ENCODE peak calls at places on chromosomes 7 and 10, in ten cellular contexts. P, F, J, Q, G, B, H, N, V and D are unnamed samples. For H3K4me1 and H3K9me3, the result is how much of the 10 kb centered on the place peaks cover.

GRCh38 chr7:158812684-158813083 is 16.6 kb downstream of the ESYT2 start:
- DNase-seq in P (peak), F (no peak), J (no peak), Q (peak), G (no peak), B (no peak), H (no peak), N (no peak), V (no peak), D (no peak)

GRCh38 chr7:55133630-55134392 is 115.0 kb downstream of the EGFR start:
- DNase-seq in P (no peak), F (peak), J (no peak), Q (no peak), G (peak), B (peak), H (no peak), N (peak), V (peak), D (no peak)

GRCh38 chr7:47239034-47239433 is 342.9 kb downstream of the TNS3 start:
- DNase-seq in P (no peak), F (no peak), J (no peak), Q (no peak), G (no peak), B (no peak), H (no peak), N (no peak), V (no peak), D (no peak)

GRCh38 chr7:67618569-67619543 is 622.2 kb downstream of the TYW1 start:
- DNase-seq in P (no peak), F (peak), J (no peak), Q (no peak), G (peak), B (peak), H (no peak), N (peak), V (no peak), D (no peak)

GRCh38 chr10:26653004-26653403 is 44.5 kb upstream of the PDSS1 start:
- DNase-seq in P (no peak), F (no peak), J (no peak), Q (no peak), G (no peak), B (no peak), H (no peak), N (no peak), V (no peak), D (no peak)

GRCh38 chr10:5369362-5370158 is 4.8 kb downstream of the UCN3 start:
- DNase-seq in P (no peak), F (no peak), J (no peak), Q (no peak), G (no peak), B (no peak), H (no peak), N (no peak), V (no peak), D (peak)

GRCh38 chr10:110648743-110649651 is 4.9 kb downstream of the RBM20 start:
- DNase-seq in P (no peak), F (no peak), J (no peak), Q (no peak), G (no peak), B (no peak), H (no peak), N (no peak), V (no peak), D (no peak)

GRCh38 chr7:21128418-21128817 is 299.5 kb upstream of the SP4 start:
- DNase-seq in P (no peak), F (no peak), J (no peak), Q (no peak), G (no peak), B (no peak), H (no peak), N (no peak), V (no peak), D (no peak)

GRCh38 chr10:124619802-124620490 is 124.2 kb downstream of the FAM53B start:
- DNase-seq in P (no peak), F (no peak), J (no peak), Q (peak), G (no peak), B (no peak), H (peak), N (no peak), V (no peak), D (no peak)

GRCh38 chr10:46550076-46550790 is 6.2 kb downstream of the GPRIN2 start:
- DNase-seq in P (peak), F (peak), J (no peak), Q (peak), G (no peak), B (peak), H (no peak), N (no peak), V (peak), D (peak)

GRCh38 chr7:65216469-65216868 is 157.2 kb upstream of the ZNF92 start:
- DNase-seq in P (peak), F (peak), J (peak), Q (peak), G (peak), B (no peak), H (no peak), N (peak), V (no peak), D (peak)

GRCh38 chr10:8404721-8405120 is 350.2 kb downstream of the GATA3 start:
- DNase-seq in P (peak), F (no peak), J (no peak), Q (no peak), G (no peak), B (no peak), H (peak), N (peak), V (no peak), D (no peak)

GRCh38 chr10:1372212-1372611 is 316.0 kb downstream of the WDR37 start:
- DNase-seq in P (no peak), F (no peak), J (peak), Q (no peak), G (no peak), B (no peak), H (no peak), N (no peak), V (no peak), D (no peak)

GRCh38 chr7:115009736-115010435 is 88.0 kb downstream of the MDFIC start:
- DNase-seq in P (no peak), F (peak), J (no peak), Q (no peak), G (peak), B (peak), H (no peak), N (peak), V (peak), D (peak)

GRCh38 chr7:82506702-82507101 is 63.1 kb upstream of the CACNA2D1 start:
- DNase-seq in P (no peak), F (peak), J (no peak), Q (no peak), G (peak), B (no peak), H (no peak), N (peak), V (peak), D (no peak)

GRCh38 chr10:23343591-23344225 is 889 bp downstream of the C10orf67 start:
- DNase-seq in P (peak), F (peak), J (no peak), Q (no peak), G (peak), B (peak), H (no peak), N (peak), V (peak), D (peak)

GRCh38 chr7:47069385-47070076 is 512.4 kb downstream of the TNS3 start:
- DNase-seq in P (no peak), F (no peak), J (no peak), Q (no peak), G (no peak), B (no peak), H (no peak), N (no peak), V (no peak), D (no peak)

GRCh38 chr7:82293467-82293866 is 150.1 kb downstream of the CACNA2D1 start:
- DNase-seq in P (no peak), F (no peak), J (no peak), Q (no peak), G (no peak), B (no peak), H (no peak), N (no peak), V (no peak), D (no peak)

GRCh38 chr7:1137517-1138167 is 22.4 kb downstream of the ZFAND2A start:
- DNase-seq in P (no peak), F (no peak), J (no peak), Q (no peak), G (no peak), B (no peak), H (no peak), N (no peak), V (no peak), D (no peak)

GRCh38 chr7:138797715-138798320 is at the start of the genes ATP6V0A4 and TMEM213:
- DNase-seq in P (peak), F (no peak), J (no peak), Q (no peak), G (no peak), B (no peak), H (no peak), N (no peak), V (no peak), D (no peak)

GRCh38 chr7:151432658-151433521 is 7.1 kb downstream of the CRYGN start:
- DNase-seq in P (peak), F (no peak), J (peak), Q (peak), G (no peak), B (no peak), H (peak), N (no peak), V (no peak), D (no peak)

GRCh38 chr7:139915864-139916716 is 87.0 kb downstream of the TBXAS1 start:
- DNase-seq in P (peak), F (no peak), J (peak), Q (peak), G (peak), B (no peak), H (peak), N (peak), V (peak), D (peak)

GRCh38 chr10:73159038-73159648 is 8.7 kb downstream of the ECD start:
- DNase-seq in P (peak), F (peak), J (peak), Q (peak), G (peak), B (no peak), H (peak), N (peak), V (peak), D (no peak)

GRCh38 chr10:34710391-34710751 is 104.7 kb downstream of the PARD3 start:
- DNase-seq in P (no peak), F (no peak), J (no peak), Q (no peak), G (peak), B (no peak), H (no peak), N (peak), V (peak), D (no peak)

GRCh38 chr10:117531371-117532002 is 11.1 kb upstream of the EMX2 start:
- DNase-seq in P (no peak), F (no peak), J (no peak), Q (no peak), G (no peak), B (no peak), H (no peak), N (no peak), V (no peak), D (no peak)

GRCh38 chr7:101919363-101920115 is 102.1 kb downstream of the CUX1 start:
- DNase-seq in P (no peak), F (no peak), J (no peak), Q (no peak), G (no peak), B (no peak), H (no peak), N (no peak), V (no peak), D (no peak)

GRCh38 chr7:73844848-73845460 is 2.6 kb upstream of the METTL27 start:
- DNase-seq in P (no peak), F (no peak), J (no peak), Q (no peak), G (peak), B (no peak), H (no peak), N (peak), V (no peak), D (no peak)

GRCh38 chr7:117071597-117071996 is 118.3 kb downstream of the ST7 start:
- DNase-seq in P (no peak), F (no peak), J (no peak), Q (no peak), G (no peak), B (no peak), H (no peak), N (no peak), V (no peak), D (no peak)

GRCh38 chr7:25857376-25858067 is 294.5 kb upstream of the NFE2L3 start:
- DNase-seq in P (no peak), F (no peak), J (no peak), Q (no peak), G (peak), B (no peak), H (no peak), N (no peak), V (peak), D (peak)

GRCh38 chr10:124738441-124738840 is 5.7 kb downstream of the FAM53B start:
- DNase-seq in P (no peak), F (no peak), J (no peak), Q (no peak), G (no peak), B (no peak), H (no peak), N (no peak), V (no peak), D (no peak)

GRCh38 chr10:83692196-83692595 is 447.1 kb upstream of the GHITM start:
- DNase-seq in P (no peak), F (no peak), J (no peak), Q (no peak), G (no peak), B (no peak), H (no peak), N (peak), V (no peak), D (no peak)

GRCh38 chr10:132387723-132388210 is 9.2 kb upstream of the PWWP2B start:
- DNase-seq in P (peak), F (peak), J (peak), Q (peak), G (peak), B (peak), H (no peak), N (peak), V (peak), D (peak)

GRCh38 chr7:63887031-63887430 is 111.6 kb upstream of the ZNF722 start:
- DNase-seq in P (no peak), F (no peak), J (no peak), Q (no peak), G (no peak), B (no peak), H (no peak), N (no peak), V (no peak), D (no peak)

GRCh38 chr10:72821606-72822005 is 71.9 kb upstream of the OIT3 start:
- DNase-seq in P (no peak), F (no peak), J (no peak), Q (no peak), G (no peak), B (no peak), H (no peak), N (peak), V (no peak), D (no peak)

GRCh38 chr7:116170180-116170579 is 40.2 kb upstream of the TES start:
- DNase-seq in P (no peak), F (no peak), J (no peak), Q (no peak), G (no peak), B (no peak), H (no peak), N (no peak), V (no peak), D (no peak)

GRCh38 chr10:49141541-49142332 is 7.9 kb upstream of the FAM170B start:
- DNase-seq in P (no peak), F (peak), J (no peak), Q (no peak), G (no peak), B (no peak), H (no peak), N (no peak), V (no peak), D (no peak)

GRCh38 chr7:119733480-119733879 is 539.5 kb upstream of the KCND2 start:
- DNase-seq in P (no peak), F (no peak), J (no peak), Q (no peak), G (peak), B (no peak), H (no peak), N (peak), V (no peak), D (no peak)

GRCh38 chr7:5652829-5653228 is 128.6 kb downstream of the RNF216 start:
- DNase-seq in P (no peak), F (no peak), J (no peak), Q (no peak), G (no peak), B (no peak), H (no peak), N (no peak), V (no peak), D (no peak)

GRCh38 chr10:27525819-27526218 is 21.7 kb downstream of the RAB18 start:
- DNase-seq in P (no peak), F (no peak), J (no peak), Q (no peak), G (peak), B (no peak), H (no peak), N (peak), V (no peak), D (no peak)

GRCh38 chr7:6655636-6656385 is 18.7 kb downstream of the ZNF316 start:
- DNase-seq in P (no peak), F (no peak), J (no peak), Q (no peak), G (no peak), B (no peak), H (no peak), N (no peak), V (no peak), D (peak)

GRCh38 chr7:106737202-106737562 is 76.2 kb upstream of the CCDC71L start:
- DNase-seq in P (no peak), F (no peak), J (peak), Q (no peak), G (peak), B (no peak), H (no peak), N (peak), V (no peak), D (no peak)
- TF ChIP-seq CTCF in P (no peak), F (no peak), J (peak), Q (peak), G (peak), B (peak), H (peak), N (peak), V (no peak), D (no peak)

GRCh38 chr7:2641406-2642393 is 9.9 kb downstream of the TTYH3 start:
- DNase-seq in P (no peak), F (peak), J (peak), Q (peak), G (peak), B (peak), H (peak), N (peak), V (peak), D (peak)
- H3K4me1 ChIP-seq in P (under half), F (half or more), J (half or more), Q (half or more), G (under half), B (half or more), H (under half), N (half or more), V (under half), D (under half)

GRCh38 chr7:142478479-142479220 is 220.8 kb upstream of the PRSS58 start:
- DNase-seq in P (no peak), F (no peak), J (peak), Q (no peak), G (peak), B (no peak), H (no peak), N (peak), V (no peak), D (no peak)
- H3K9me3 ChIP-seq in P (under half), F (under half), J (under half), Q (under half), G (under half), B (under half), H (under half), N (under half), V (under half), D (under half)

GRCh38 chr10:126160971-126161630 is 227.2 kb downstream of the ADAM12 start:
- DNase-seq in P (no peak), F (no peak), J (no peak), Q (no peak), G (peak), B (no peak), H (no peak), N (no peak), V (no peak), D (no peak)
- TF ChIP-seq CTCF in P (no peak), F (no peak), J (peak), Q (no peak), G (peak), B (peak), H (no peak), N (no peak), V (no peak), D (no peak)

GRCh38 chr10:103840747-103841085 is 14.7 kb downstream of the SH3PXD2A start:
- DNase-seq in P (no peak), F (no peak), J (no peak), Q (no peak), G (no peak), B (no peak), H (no peak), N (no peak), V (no peak), D (no peak)
- H3K4me1 ChIP-seq in P (under half), F (half or more), J (under half), Q (half or more), G (half or more), B (half or more), H (under half), N (under half), V (half or more), D (half or more)